ENCODE peak calls at places on chromosomes 16 and 17, in ten cellular contexts. One of them, this sample, is unnamed.

GRCh38 chr16:74748710-74749073 is 25.9 kb downstream of the FA2H start:
- DNase-seq in glutamatergic neuron: no peak
- DNase-seq in retinal pigment epithelial cell: no peak
- DNase-seq in activated T-cell treated with anti-CD3 and anti-CD28 coated beads for 1 hour: no peak
- DNase-seq in WTC11: no peak
- DNase-seq in Karpas-422: no peak
- DNase-seq in AG10803: no peak
- DNase-seq in T-helper 1 cell: no peak
- DNase-seq in NCI-H1092 treated with DMSO at 0.1 percent for 48 hours: no peak
- DNase-seq in brain microvascular endothelial cell: no peak
- DNase-seq in this sample: no peak

GRCh38 chr16:82629441-82630027 is 2.8 kb downstream of the CDH13 start:
- DNase-seq in AG10803: peak
- DNase-seq in glutamatergic neuron: no peak
- DNase-seq in retinal pigment epithelial cell: no peak
- DNase-seq in brain microvascular endothelial cell: peak
- DNase-seq in Karpas-422: no peak
- DNase-seq in NCI-H1092 treated with DMSO at 0.1 percent for 48 hours: no peak
- DNase-seq in activated T-cell treated with anti-CD3 and anti-CD28 coated beads for 1 hour: no peak
- DNase-seq in WTC11: no peak
- DNase-seq in T-helper 1 cell: no peak
- DNase-seq in this sample: no peak

GRCh38 chr16:85480727-85481101 is 132.4 kb upstream of the GSE1 start:
- DNase-seq in NCI-H1092 treated with DMSO at 0.1 percent for 48 hours: peak
- DNase-seq in AG10803: no peak
- DNase-seq in WTC11: no peak
- DNase-seq in T-helper 1 cell: no peak
- DNase-seq in activated T-cell treated with anti-CD3 and anti-CD28 coated beads for 1 hour: no peak
- DNase-seq in Karpas-422: peak
- DNase-seq in brain microvascular endothelial cell: no peak
- DNase-seq in glutamatergic neuron: no peak
- DNase-seq in retinal pigment epithelial cell: no peak
- DNase-seq in this sample: no peak

GRCh38 chr17:57935833-57936807 is 19.1 kb downstream of the CUEDC1 start:
- DNase-seq in Karpas-422: no peak
- DNase-seq in glutamatergic neuron: no peak
- DNase-seq in T-helper 1 cell: no peak
- DNase-seq in NCI-H1092 treated with DMSO at 0.1 percent for 48 hours: peak
- DNase-seq in WTC11: no peak
- DNase-seq in retinal pigment epithelial cell: no peak
- DNase-seq in activated T-cell treated with anti-CD3 and anti-CD28 coated beads for 1 hour: no peak
- DNase-seq in brain microvascular endothelial cell: no peak
- DNase-seq in AG10803: peak
- DNase-seq in this sample: no peak

GRCh38 chr16:15509051-15509592 is 74.7 kb downstream of the BMERB1 start:
- DNase-seq in glutamatergic neuron: no peak
- DNase-seq in activated T-cell treated with anti-CD3 and anti-CD28 coated beads for 1 hour: no peak
- DNase-seq in Karpas-422: no peak
- DNase-seq in WTC11: no peak
- DNase-seq in AG10803: no peak
- DNase-seq in NCI-H1092 treated with DMSO at 0.1 percent for 48 hours: no peak
- DNase-seq in retinal pigment epithelial cell: no peak
- DNase-seq in brain microvascular endothelial cell: peak
- DNase-seq in T-helper 1 cell: no peak
- DNase-seq in this sample: no peak

GRCh38 chr17:64682261-64683181 is 20.4 kb upstream of the SMURF2 start:
- DNase-seq in glutamatergic neuron: no peak
- DNase-seq in Karpas-422: no peak
- DNase-seq in T-helper 1 cell: no peak
- DNase-seq in AG10803: peak
- DNase-seq in brain microvascular endothelial cell: peak
- DNase-seq in WTC11: no peak
- DNase-seq in retinal pigment epithelial cell: no peak
- DNase-seq in activated T-cell treated with anti-CD3 and anti-CD28 coated beads for 1 hour: no peak
- DNase-seq in NCI-H1092 treated with DMSO at 0.1 percent for 48 hours: no peak
- DNase-seq in this sample: no peak

GRCh38 chr17:75124041-75124818 is 7.3 kb downstream of the NT5C start:
- DNase-seq in WTC11: no peak
- DNase-seq in NCI-H1092 treated with DMSO at 0.1 percent for 48 hours: no peak
- DNase-seq in AG10803: no peak
- DNase-seq in Karpas-422: no peak
- DNase-seq in activated T-cell treated with anti-CD3 and anti-CD28 coated beads for 1 hour: peak
- DNase-seq in brain microvascular endothelial cell: peak
- DNase-seq in retinal pigment epithelial cell: peak
- DNase-seq in T-helper 1 cell: no peak
- DNase-seq in glutamatergic neuron: no peak
- DNase-seq in this sample: peak

GRCh38 chr17:77728022-77728671 is 230.4 kb upstream of the TNRC6C start:
- DNase-seq in glutamatergic neuron: no peak
- DNase-seq in NCI-H1092 treated with DMSO at 0.1 percent for 48 hours: peak
- DNase-seq in T-helper 1 cell: no peak
- DNase-seq in WTC11: no peak
- DNase-seq in Karpas-422: no peak
- DNase-seq in activated T-cell treated with anti-CD3 and anti-CD28 coated beads for 1 hour: no peak
- DNase-seq in retinal pigment epithelial cell: no peak
- DNase-seq in brain microvascular endothelial cell: peak
- DNase-seq in AG10803: peak
- DNase-seq in this sample: peak

GRCh38 chr17:57406131-57406980 is 150.0 kb downstream of the MSI2 start:
- DNase-seq in activated T-cell treated with anti-CD3 and anti-CD28 coated beads for 1 hour: no peak
- DNase-seq in glutamatergic neuron: no peak
- DNase-seq in AG10803: peak
- DNase-seq in Karpas-422: no peak
- DNase-seq in T-helper 1 cell: no peak
- DNase-seq in brain microvascular endothelial cell: no peak
- DNase-seq in retinal pigment epithelial cell: peak
- DNase-seq in NCI-H1092 treated with DMSO at 0.1 percent for 48 hours: no peak
- DNase-seq in WTC11: no peak
- DNase-seq in this sample: no peak

GRCh38 chr16:71474864-71475263 is 12.8 kb upstream of the ZNF23 start:
- DNase-seq in AG10803: peak
- DNase-seq in Karpas-422: no peak
- DNase-seq in retinal pigment epithelial cell: no peak
- DNase-seq in activated T-cell treated with anti-CD3 and anti-CD28 coated beads for 1 hour: no peak
- DNase-seq in NCI-H1092 treated with DMSO at 0.1 percent for 48 hours: no peak
- DNase-seq in glutamatergic neuron: no peak
- DNase-seq in WTC11: no peak
- DNase-seq in brain microvascular endothelial cell: peak
- DNase-seq in T-helper 1 cell: no peak
- DNase-seq in this sample: no peak

GRCh38 chr17:64020068-64020766 is at the start of gene ICAM2:
- DNase-seq in activated T-cell treated with anti-CD3 and anti-CD28 coated beads for 1 hour: peak
- DNase-seq in Karpas-422: peak
- DNase-seq in WTC11: no peak
- DNase-seq in glutamatergic neuron: no peak
- DNase-seq in brain microvascular endothelial cell: no peak
- DNase-seq in AG10803: no peak
- DNase-seq in retinal pigment epithelial cell: no peak
- DNase-seq in NCI-H1092 treated with DMSO at 0.1 percent for 48 hours: peak
- DNase-seq in T-helper 1 cell: peak
- DNase-seq in this sample: no peak

GRCh38 chr17:38898291-38898679 is 27.1 kb upstream of the LASP1NB start:
- DNase-seq in glutamatergic neuron: no peak
- DNase-seq in WTC11: no peak
- DNase-seq in NCI-H1092 treated with DMSO at 0.1 percent for 48 hours: no peak
- DNase-seq in brain microvascular endothelial cell: no peak
- DNase-seq in Karpas-422: no peak
- DNase-seq in retinal pigment epithelial cell: no peak
- DNase-seq in T-helper 1 cell: no peak
- DNase-seq in activated T-cell treated with anti-CD3 and anti-CD28 coated beads for 1 hour: no peak
- DNase-seq in AG10803: no peak
- DNase-seq in this sample: no peak

GRCh38 chr16:57679016-57679415 is 10.9 kb downstream of the ADGRG3 start:
- DNase-seq in AG10803: no peak
- DNase-seq in Karpas-422: no peak
- DNase-seq in WTC11: no peak
- DNase-seq in glutamatergic neuron: no peak
- DNase-seq in brain microvascular endothelial cell: no peak
- DNase-seq in T-helper 1 cell: no peak
- DNase-seq in activated T-cell treated with anti-CD3 and anti-CD28 coated beads for 1 hour: no peak
- DNase-seq in NCI-H1092 treated with DMSO at 0.1 percent for 48 hours: no peak
- DNase-seq in retinal pigment epithelial cell: no peak
- DNase-seq in this sample: no peak

GRCh38 chr17:8753976-8754440 is 4.3 kb downstream of the SPDYE4 start:
- DNase-seq in activated T-cell treated with anti-CD3 and anti-CD28 coated beads for 1 hour: no peak
- DNase-seq in brain microvascular endothelial cell: peak
- DNase-seq in T-helper 1 cell: no peak
- DNase-seq in Karpas-422: peak
- DNase-seq in retinal pigment epithelial cell: no peak
- DNase-seq in glutamatergic neuron: no peak
- DNase-seq in WTC11: no peak
- DNase-seq in AG10803: peak
- DNase-seq in NCI-H1092 treated with DMSO at 0.1 percent for 48 hours: no peak
- DNase-seq in this sample: peak

GRCh38 chr17:6442775-6443174 is 1.5 kb upstream of the PIMREG start:
- DNase-seq in activated T-cell treated with anti-CD3 and anti-CD28 coated beads for 1 hour: no peak
- DNase-seq in glutamatergic neuron: no peak
- DNase-seq in Karpas-422: no peak
- DNase-seq in T-helper 1 cell: no peak
- DNase-seq in brain microvascular endothelial cell: no peak
- DNase-seq in NCI-H1092 treated with DMSO at 0.1 percent for 48 hours: no peak
- DNase-seq in WTC11: no peak
- DNase-seq in retinal pigment epithelial cell: no peak
- DNase-seq in AG10803: no peak
- DNase-seq in this sample: no peak

GRCh38 chr17:62366191-62366590 is 14.2 kb upstream of the EFCAB3 start:
- DNase-seq in T-helper 1 cell: no peak
- DNase-seq in Karpas-422: no peak
- DNase-seq in retinal pigment epithelial cell: no peak
- DNase-seq in AG10803: no peak
- DNase-seq in NCI-H1092 treated with DMSO at 0.1 percent for 48 hours: no peak
- DNase-seq in WTC11: no peak
- DNase-seq in activated T-cell treated with anti-CD3 and anti-CD28 coated beads for 1 hour: no peak
- DNase-seq in glutamatergic neuron: no peak
- DNase-seq in brain microvascular endothelial cell: no peak
- DNase-seq in this sample: no peak

GRCh38 chr16:63904930-63905329 is 1216.9 kb downstream of the CDH11 start:
- DNase-seq in glutamatergic neuron: no peak
- DNase-seq in Karpas-422: no peak
- DNase-seq in WTC11: no peak
- DNase-seq in retinal pigment epithelial cell: no peak
- DNase-seq in AG10803: no peak
- DNase-seq in brain microvascular endothelial cell: no peak
- DNase-seq in activated T-cell treated with anti-CD3 and anti-CD28 coated beads for 1 hour: no peak
- DNase-seq in T-helper 1 cell: no peak
- DNase-seq in NCI-H1092 treated with DMSO at 0.1 percent for 48 hours: no peak
- DNase-seq in this sample: no peak

GRCh38 chr16:17070882-17071592 is 399.7 kb downstream of the XYLT1 start:
- DNase-seq in retinal pigment epithelial cell: no peak
- DNase-seq in WTC11: peak
- DNase-seq in AG10803: peak
- DNase-seq in Karpas-422: peak
- DNase-seq in activated T-cell treated with anti-CD3 and anti-CD28 coated beads for 1 hour: peak
- DNase-seq in NCI-H1092 treated with DMSO at 0.1 percent for 48 hours: peak
- DNase-seq in T-helper 1 cell: peak
- DNase-seq in glutamatergic neuron: no peak
- DNase-seq in brain microvascular endothelial cell: no peak
- DNase-seq in this sample: peak

GRCh38 chr16:28136751-28137434 is 73.4 kb upstream of the GSG1L start:
- DNase-seq in WTC11: no peak
- DNase-seq in Karpas-422: no peak
- DNase-seq in activated T-cell treated with anti-CD3 and anti-CD28 coated beads for 1 hour: peak
- DNase-seq in NCI-H1092 treated with DMSO at 0.1 percent for 48 hours: no peak
- DNase-seq in retinal pigment epithelial cell: no peak
- DNase-seq in glutamatergic neuron: no peak
- DNase-seq in T-helper 1 cell: peak
- DNase-seq in AG10803: no peak
- DNase-seq in brain microvascular endothelial cell: no peak
- DNase-seq in this sample: no peak

GRCh38 chr17:83150369-83151055 is 71.1 kb downstream of the METRNL start:
- DNase-seq in Karpas-422: no peak
- DNase-seq in activated T-cell treated with anti-CD3 and anti-CD28 coated beads for 1 hour: no peak
- DNase-seq in brain microvascular endothelial cell: no peak
- DNase-seq in NCI-H1092 treated with DMSO at 0.1 percent for 48 hours: no peak
- DNase-seq in glutamatergic neuron: no peak
- DNase-seq in retinal pigment epithelial cell: no peak
- DNase-seq in AG10803: no peak
- DNase-seq in WTC11: no peak
- DNase-seq in T-helper 1 cell: no peak
- DNase-seq in this sample: no peak

GRCh38 chr17:42660692-42661345 is 1.7 kb downstream of the TUBG2 start:
- DNase-seq in brain microvascular endothelial cell: no peak
- DNase-seq in WTC11: no peak
- DNase-seq in NCI-H1092 treated with DMSO at 0.1 percent for 48 hours: no peak
- DNase-seq in retinal pigment epithelial cell: no peak
- DNase-seq in AG10803: peak
- DNase-seq in glutamatergic neuron: no peak
- DNase-seq in Karpas-422: no peak
- DNase-seq in activated T-cell treated with anti-CD3 and anti-CD28 coated beads for 1 hour: no peak
- DNase-seq in T-helper 1 cell: no peak
- DNase-seq in this sample: peak

GRCh38 chr16:87951550-87952538 is 610 bp downstream of the BANP start:
- DNase-seq in glutamatergic neuron: peak
- DNase-seq in activated T-cell treated with anti-CD3 and anti-CD28 coated beads for 1 hour: no peak
- DNase-seq in Karpas-422: peak
- DNase-seq in brain microvascular endothelial cell: no peak
- DNase-seq in AG10803: peak
- DNase-seq in NCI-H1092 treated with DMSO at 0.1 percent for 48 hours: peak
- DNase-seq in T-helper 1 cell: no peak
- DNase-seq in retinal pigment epithelial cell: no peak
- DNase-seq in WTC11: no peak
- DNase-seq in this sample: no peak

GRCh38 chr16:716250-716607 is 1.3 kb downstream of the METRN start:
- DNase-seq in NCI-H1092 treated with DMSO at 0.1 percent for 48 hours: peak
- DNase-seq in Karpas-422: no peak
- DNase-seq in brain microvascular endothelial cell: peak
- DNase-seq in retinal pigment epithelial cell: no peak
- DNase-seq in activated T-cell treated with anti-CD3 and anti-CD28 coated beads for 1 hour: no peak
- DNase-seq in T-helper 1 cell: no peak
- DNase-seq in glutamatergic neuron: peak
- DNase-seq in WTC11: peak
- DNase-seq in AG10803: peak
- DNase-seq in this sample: peak

GRCh38 chr16:85366031-85366763 is 246.9 kb upstream of the GSE1 start:
- DNase-seq in NCI-H1092 treated with DMSO at 0.1 percent for 48 hours: peak
- DNase-seq in brain microvascular endothelial cell: no peak
- DNase-seq in glutamatergic neuron: no peak
- DNase-seq in retinal pigment epithelial cell: no peak
- DNase-seq in Karpas-422: no peak
- DNase-seq in WTC11: peak
- DNase-seq in T-helper 1 cell: no peak
- DNase-seq in activated T-cell treated with anti-CD3 and anti-CD28 coated beads for 1 hour: no peak
- DNase-seq in AG10803: no peak
- DNase-seq in this sample: no peak

GRCh38 chr17:65473985-65474384 is 87.5 kb downstream of the AXIN2 start:
- DNase-seq in activated T-cell treated with anti-CD3 and anti-CD28 coated beads for 1 hour: no peak
- DNase-seq in Karpas-422: no peak
- DNase-seq in retinal pigment epithelial cell: no peak
- DNase-seq in glutamatergic neuron: no peak
- DNase-seq in AG10803: no peak
- DNase-seq in T-helper 1 cell: no peak
- DNase-seq in brain microvascular endothelial cell: no peak
- DNase-seq in WTC11: no peak
- DNase-seq in NCI-H1092 treated with DMSO at 0.1 percent for 48 hours: no peak
- DNase-seq in this sample: no peak

GRCh38 chr17:36608794-36609497 is 7.6 kb downstream of the MRM1 start:
- DNase-seq in activated T-cell treated with anti-CD3 and anti-CD28 coated beads for 1 hour: no peak
- DNase-seq in T-helper 1 cell: no peak
- DNase-seq in Karpas-422: peak
- DNase-seq in glutamatergic neuron: peak
- DNase-seq in WTC11: peak
- DNase-seq in brain microvascular endothelial cell: peak
- DNase-seq in NCI-H1092 treated with DMSO at 0.1 percent for 48 hours: peak
- DNase-seq in retinal pigment epithelial cell: no peak
- DNase-seq in AG10803: peak
- DNase-seq in this sample: peak

GRCh38 chr16:57610611-57611010 is 17.8 kb upstream of the ADGRG1 start:
- DNase-seq in retinal pigment epithelial cell: no peak
- DNase-seq in glutamatergic neuron: no peak
- DNase-seq in activated T-cell treated with anti-CD3 and anti-CD28 coated beads for 1 hour: no peak
- DNase-seq in Karpas-422: no peak
- DNase-seq in AG10803: no peak
- DNase-seq in WTC11: no peak
- DNase-seq in NCI-H1092 treated with DMSO at 0.1 percent for 48 hours: no peak
- DNase-seq in brain microvascular endothelial cell: no peak
- DNase-seq in T-helper 1 cell: no peak
- DNase-seq in this sample: no peak

GRCh38 chr17:52837502-52837901 is 679.0 kb upstream of the CA10 start:
- DNase-seq in retinal pigment epithelial cell: no peak
- DNase-seq in WTC11: no peak
- DNase-seq in AG10803: no peak
- DNase-seq in activated T-cell treated with anti-CD3 and anti-CD28 coated beads for 1 hour: no peak
- DNase-seq in Karpas-422: no peak
- DNase-seq in T-helper 1 cell: no peak
- DNase-seq in NCI-H1092 treated with DMSO at 0.1 percent for 48 hours: no peak
- DNase-seq in brain microvascular endothelial cell: no peak
- DNase-seq in glutamatergic neuron: no peak
- DNase-seq in this sample: no peak

This sample was measured in A549.